ENCODE peak calls at places on chromosomes 7 and 10, in seven cellular contexts. Y, P, L, W, N, B and S are unnamed samples.
A peak's percentile ranks its signal among the peaks of the same experiment; 100 is the strongest.

GRCh38 chr7:73606801-73607691 is 17.3 kb downstream of the MLXIPL start:
- DNase-seq in N (peak; percentile 32), P (peak; percentile 55), L (no peak), Y (peak; percentile 43), B (peak; percentile 78), W (peak; percentile 72), S (peak; percentile 37)

GRCh38 chr7:75536491-75536890 is 44.4 kb downstream of the SPDYE5 start:
- DNase-seq in W (no peak), Y (no peak), L (no peak), P (no peak), N (no peak), B (peak; percentile 36), S (no peak)

GRCh38 chr7:109126404-109127050 is 556.9 kb downstream of the DNAJB9 start:
- DNase-seq in L (no peak), B (no peak), Y (no peak), W (no peak), N (no peak), P (no peak), S (no peak)

GRCh38 chr7:142539901-142540300 is 209.4 kb upstream of the PRSS1 start:
- DNase-seq in P (peak; percentile 92), B (no peak), W (no peak), L (no peak), Y (peak; percentile 72), N (no peak), S (no peak)

GRCh38 chr10:30534465-30535144 is 94.9 kb downstream of the LYZL2 start:
- DNase-seq in W (peak; percentile 54), B (no peak), L (peak; percentile 70), P (peak; percentile 78), Y (peak; percentile 66), N (peak; percentile 74), S (peak; percentile 75)

GRCh38 chr10:95445837-95446347 is 115.3 kb downstream of the SORBS1 start:
- DNase-seq in P (peak; percentile 84), B (no peak), Y (peak; percentile 73), L (peak; percentile 46), W (peak; percentile 53), N (peak; percentile 68), S (peak; percentile 80)

GRCh38 chr10:97321032-97321806 is 2.1 kb downstream of the FRAT1 start:
- DNase-seq in N (peak; percentile 43), W (peak; percentile 73), Y (peak; percentile 26), L (no peak), B (peak; percentile 73), P (no peak), S (peak; percentile 52)

GRCh38 chr10:60142736-60143135 is 236.4 kb upstream of the CCDC6 start:
- DNase-seq in Y (no peak), N (no peak), L (no peak), W (no peak), B (no peak), P (peak; percentile 53), S (no peak)

GRCh38 chr7:64990216-64990615 is 620 bp downstream of the ZNF117 start:
- DNase-seq in P (no peak), B (no peak), Y (no peak), W (no peak), N (no peak), L (no peak), S (no peak)

GRCh38 chr7:112665709-112666108 is 124.5 kb downstream of the TMEM168 start:
- DNase-seq in N (peak; percentile 6), P (no peak), W (no peak), B (no peak), L (no peak), Y (no peak), S (peak; percentile 30)

GRCh38 chr10:99695761-99696160 is 36.2 kb downstream of the COX15 start:
- DNase-seq in N (no peak), Y (no peak), L (no peak), P (no peak), W (no peak), B (no peak), S (no peak)
- H3K27ac ChIP-seq in N (no peak overlapping the region), Y (no peak overlapping the region), L (no peak overlapping the region), P (no peak overlapping the region), W (no peak overlapping the region), B (no peak overlapping the region), S (no peak overlapping the region)

DNA sequence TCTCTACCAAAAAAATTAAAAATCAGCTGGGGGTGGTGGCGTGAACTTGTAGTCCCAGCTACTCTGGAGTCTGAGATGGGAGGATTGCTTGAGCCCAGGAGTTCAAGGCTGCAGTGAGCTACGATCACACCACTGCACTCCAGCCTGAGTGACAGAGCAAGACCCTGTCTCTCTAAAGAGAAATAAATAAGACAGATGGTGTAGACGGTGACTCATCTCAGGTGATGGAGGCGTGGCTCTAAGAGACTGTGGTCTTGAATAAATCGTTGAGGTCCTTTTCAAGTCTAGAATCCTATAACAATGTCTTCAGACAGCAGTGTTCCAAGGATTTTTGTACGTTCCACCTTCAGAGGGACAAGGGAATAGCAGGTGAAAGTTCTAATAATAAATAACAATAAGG is 53.8 kb upstream of the PFKFB3 start:
- DNase-seq in N (no peak), L (no peak), Y (no peak), B (no peak), P (peak; percentile 16), W (no peak), S (no peak)
- H3K27ac ChIP-seq in N (no peak overlapping the region), L (no peak overlapping the region), Y (no peak overlapping the region), B (no peak overlapping the region), P (no peak overlapping the region), W (no peak overlapping the region), S (no peak overlapping the region)

GRCh38 chr7:23016345-23017253 is 2.7 kb upstream of the HYCC1 start:
- DNase-seq in W (no peak), L (no peak), N (no peak), P (no peak), B (no peak), Y (no peak), S (no peak)
- H3K27ac ChIP-seq in W (no peak overlapping the region), L (no peak overlapping the region), N (no peak overlapping the region), P (no peak overlapping the region), B (no peak overlapping the region), Y (no peak overlapping the region), S (no peak overlapping the region)

DNA sequence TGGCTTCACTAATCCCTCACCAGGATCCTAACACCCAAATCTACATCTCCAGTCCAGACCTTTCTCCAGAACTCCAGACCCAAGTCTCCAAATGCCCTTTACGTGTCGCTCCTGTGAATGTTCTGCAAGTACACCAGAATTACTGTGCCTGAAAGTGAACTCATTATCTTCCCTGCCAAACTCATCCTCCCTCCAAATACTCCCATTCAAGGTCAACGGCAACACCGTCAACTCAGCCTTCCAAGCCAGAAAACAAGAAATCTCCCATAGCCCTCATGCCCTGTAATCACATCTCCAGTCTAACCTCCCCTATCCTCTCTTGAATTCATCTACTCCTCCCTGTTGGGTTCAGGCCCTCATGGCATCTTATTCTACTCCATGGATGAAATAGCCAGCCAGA is 12.3 kb downstream of the CREB3L2 start:
- DNase-seq in P (no peak), Y (no peak), W (no peak), N (no peak), L (no peak), B (no peak), S (no peak)
- H3K27ac ChIP-seq in P (no peak overlapping the region), Y (peak overlapping the region; percentile 92), W (no peak overlapping the region), N (peak overlapping the region; percentile 70), L (peak overlapping the region; percentile 52), B (no peak overlapping the region), S (no peak overlapping the region)

GRCh38 chr10:86481761-86482160 is 39.8 kb downstream of the WAPL start:
- DNase-seq in P (no peak), B (no peak), L (no peak), Y (no peak), W (no peak), N (no peak), S (no peak)

GRCh38 chr10:86483664-86484063 is 37.9 kb downstream of the WAPL start:
- DNase-seq in P (no peak), B (no peak), W (no peak), L (no peak), N (no peak), Y (no peak), S (no peak)

GRCh38 chr10:86489960-86490612 is 31.5 kb downstream of the WAPL start:
- DNase-seq in B (no peak), P (no peak), N (no peak), L (no peak), Y (no peak), W (no peak), S (no peak)

GRCh38 chr10:86489071-86489810 is 32.4 kb downstream of the WAPL start:
- DNase-seq in Y (no peak), W (no peak), L (no peak), P (no peak), N (no peak), B (no peak), S (no peak)

DNA sequence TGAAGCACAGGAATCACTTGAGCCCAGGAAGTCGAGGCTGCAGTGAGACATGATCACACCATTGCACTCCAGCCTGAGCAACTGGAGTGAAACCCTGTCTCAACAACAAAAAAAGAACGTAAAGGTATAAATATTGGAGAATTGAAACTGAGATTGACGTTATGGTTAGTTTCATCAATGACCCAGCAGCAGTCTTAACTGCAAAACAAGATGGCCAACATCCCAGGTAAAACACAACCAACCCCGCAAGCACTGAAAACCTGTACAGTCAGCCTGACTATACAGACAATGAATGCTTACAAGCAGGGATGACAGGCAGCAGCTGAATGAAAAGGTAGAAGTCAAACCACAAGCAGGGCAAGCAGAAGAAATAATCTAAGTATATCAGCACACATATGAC is 34.7 kb downstream of the WAPL start:
- DNase-seq in W (no peak), B (no peak), Y (no peak), P (no peak), N (no peak), L (no peak), S (no peak)
- H3K27ac ChIP-seq in W (no peak overlapping the region), B (no peak overlapping the region), Y (no peak overlapping the region), P (no peak overlapping the region), N (no peak overlapping the region), L (no peak overlapping the region), S (no peak overlapping the region)

GRCh38 chr10:12351447-12351846 is 2.1 kb downstream of the CAMK1D start:
- DNase-seq in Y (no peak), W (no peak), P (no peak), B (no peak), N (no peak), L (no peak), S (peak; percentile 56)

GRCh38 chr10:12349628-12350166 is 350 bp downstream of the CAMK1D start:
- DNase-seq in N (no peak), P (no peak), B (peak; percentile 66), W (no peak), L (no peak), Y (no peak), S (peak; percentile 88)

GRCh38 chr10:12350925-12351324 is 1.6 kb downstream of the CAMK1D start:
- DNase-seq in W (no peak), P (no peak), B (no peak), L (no peak), N (no peak), Y (no peak), S (no peak)

GRCh38 chr10:12348870-12349627 is at the start of gene CAMK1D:
- DNase-seq in L (peak; percentile 77), P (peak; percentile 32), W (peak; percentile 90), Y (peak; percentile 40), N (peak; percentile 69), B (peak; percentile 90), S (peak; percentile 79)

GRCh38 chr10:12350167-12350872 is 973 bp downstream of the CAMK1D start:
- DNase-seq in Y (peak; percentile 35), N (peak; percentile 28), W (peak; percentile 66), L (peak; percentile 10), P (peak; percentile 13), B (peak; percentile 76), S (peak; percentile 90)
- H3K27ac ChIP-seq in Y (no peak overlapping the region), N (peak overlapping the region; percentile 44), W (peak overlapping the region; percentile 80), L (peak overlapping the region; percentile 84), P (no peak overlapping the region), B (peak overlapping the region; percentile 78), S (peak overlapping the region; percentile 67)